ENCODE peak calls at places on chromosomes 13 and 19, in five cellular contexts. Q is small intestine, W is lung, A is neuronal stem cell, X is NT2/D1. I is an unnamed sample.

GRCh38 chr13:29523199-29523931 is 72.1 kb downstream of the SLC7A1 start:
- DNase-seq in Q (no peak), W (no peak), A (no peak), X (no peak), I (no peak)

GRCh38 chr13:75430618-75431209 is 51.3 kb downstream of the TBC1D4 start:
- DNase-seq in Q (no peak), W (no peak), A (no peak), X (no peak), I (no peak)

GRCh38 chr19:33235996-33236350 is 10.3 kb upstream of the SLC7A10 start:
- DNase-seq in Q (no peak), W (no peak), A (no peak), X (no peak), I (no peak)

GRCh38 chr19:53991224-53992113 is at the start of gene CACNG6:
- DNase-seq in Q (no peak), W (peak; percentile 33), A (peak; percentile 43), X (no peak), I (no peak)

GRCh38 chr13:111503905-111504695 is 183.7 kb downstream of the TEX29 start:
- DNase-seq in Q (no peak), W (no peak), A (no peak), X (no peak), I (no peak)

GRCh38 chr19:38213911-38214625 is 10.0 kb downstream of the DPF1 start:
- DNase-seq in Q (no peak), W (no peak), A (no peak), X (no peak), I (no peak)

GRCh38 chr13:105997436-105998232 is 537.8 kb downstream of the EFNB2 start:
- DNase-seq in Q (no peak), W (no peak), A (no peak), X (no peak), I (no peak)

GRCh38 chr19:5903054-5903501 is 512 bp downstream of the NDUFA11 start:
- DNase-seq in Q (no peak), W (peak; percentile 47), A (no peak), X (no peak), I (no peak)

GRCh38 chr13:32504263-32504662 is 34.3 kb downstream of the N4BP2L2 start:
- DNase-seq in Q (no peak), W (no peak), A (no peak), X (no peak), I (no peak)

GRCh38 chr13:33168326-33168960 is 117.1 kb downstream of the STARD13 start:
- DNase-seq in Q (no peak), W (no peak), A (no peak), X (no peak), I (no peak)

GRCh38 chr13:110263906-110264305 is 43.1 kb downstream of the COL4A1 start:
- DNase-seq in Q (peak; percentile 40), W (no peak), A (no peak), X (no peak), I (no peak)

GRCh38 chr13:37109080-37109678 is 3.7 kb upstream of the CSNK1A1L start:
- DNase-seq in Q (no peak), W (no peak), A (peak; percentile 18), X (no peak), I (no peak)

GRCh38 chr19:37855098-37855497 is 51.3 kb downstream of the WDR87 start:
- DNase-seq in Q (no peak), W (no peak), A (no peak), X (peak; percentile 55), I (no peak)

GRCh38 chr19:18737954-18738351 is 53.2 kb downstream of the COMP start:
- DNase-seq in Q (peak; percentile 72), W (no peak), A (no peak), X (no peak), I (no peak)

GRCh38 chr19:45445139-45445538 is 21.4 kb upstream of the ERCC1 start:
- DNase-seq in Q (no peak), W (no peak), A (no peak), X (no peak), I (no peak)

GRCh38 chr19:45446944-45447343 is 20.9 kb upstream of the FOSB start:
- DNase-seq in Q (no peak), W (no peak), A (no peak), X (no peak), I (no peak)

GRCh38 chr19:45448425-45448756 is 19.4 kb upstream of the FOSB start:
- DNase-seq in Q (no peak), W (no peak), A (no peak), X (no peak), I (no peak)

GRCh38 chr19:45444318-45445041 is 20.8 kb upstream of the ERCC1 start:
- DNase-seq in Q (peak; percentile 85), W (peak; percentile 92), A (peak; percentile 88), X (no peak), I (peak; percentile 76)

GRCh38 chr19:45446295-45446694 is 21.5 kb upstream of the FOSB start:
- DNase-seq in Q (peak; percentile 41), W (no peak), A (no peak), X (no peak), I (no peak)
- H3K4me1 ChIP-seq in Q (peaks cover 12% of the 10 kb centered on the region), W (peaks cover 6% of the 10 kb centered on the region), A (peaks cover 13% of the 10 kb centered on the region), X (peaks cover 9% of the 10 kb centered on the region), I (peaks cover 49% of the 10 kb centered on the region)

GRCh38 chr19:17525141-17525540 is 13.7 kb downstream of the PGLS start:
- DNase-seq in Q (no peak), W (no peak), A (no peak), X (no peak), I (no peak)

GRCh38 chr19:17529239-17530158 is 18.1 kb downstream of the PGLS start:
- DNase-seq in Q (no peak), W (no peak), A (no peak), X (no peak), I (no peak)

GRCh38 chr19:17526922-17527321 is 15.5 kb downstream of the PGLS start:
- DNase-seq in Q (no peak), W (no peak), A (no peak), X (no peak), I (no peak)

GRCh38 chr19:17528610-17529009 is 17.2 kb downstream of the PGLS start:
- DNase-seq in Q (no peak), W (no peak), A (no peak), X (no peak), I (no peak)

DNA sequence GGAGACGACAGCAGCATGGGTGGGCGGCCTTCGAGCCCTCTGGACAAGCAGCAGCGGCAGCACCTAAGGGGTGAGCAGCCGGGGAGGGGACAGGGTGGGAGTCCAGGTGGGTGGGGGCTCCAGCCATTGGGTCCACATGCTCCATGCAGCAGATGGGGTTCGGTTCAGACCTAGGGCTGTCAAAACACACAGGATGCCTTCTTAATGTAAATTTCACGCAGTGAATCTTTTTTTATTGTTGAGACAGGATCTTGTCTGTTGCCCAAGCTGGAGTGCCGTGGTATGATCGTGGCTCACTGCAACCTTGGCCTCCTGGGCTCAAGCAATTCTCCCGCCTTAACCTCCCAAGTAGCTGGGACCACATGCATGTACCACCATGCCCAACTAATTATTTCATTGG is 15.9 kb downstream of the PGLS start:
- DNase-seq in Q (no peak), W (no peak), A (no peak), X (no peak), I (no peak)
- H3K4me3 ChIP-seq in Q (no peak overlapping the region), W (no peak overlapping the region), A (no peak overlapping the region), X (no peak overlapping the region), I (no peak overlapping the region)

DNA sequence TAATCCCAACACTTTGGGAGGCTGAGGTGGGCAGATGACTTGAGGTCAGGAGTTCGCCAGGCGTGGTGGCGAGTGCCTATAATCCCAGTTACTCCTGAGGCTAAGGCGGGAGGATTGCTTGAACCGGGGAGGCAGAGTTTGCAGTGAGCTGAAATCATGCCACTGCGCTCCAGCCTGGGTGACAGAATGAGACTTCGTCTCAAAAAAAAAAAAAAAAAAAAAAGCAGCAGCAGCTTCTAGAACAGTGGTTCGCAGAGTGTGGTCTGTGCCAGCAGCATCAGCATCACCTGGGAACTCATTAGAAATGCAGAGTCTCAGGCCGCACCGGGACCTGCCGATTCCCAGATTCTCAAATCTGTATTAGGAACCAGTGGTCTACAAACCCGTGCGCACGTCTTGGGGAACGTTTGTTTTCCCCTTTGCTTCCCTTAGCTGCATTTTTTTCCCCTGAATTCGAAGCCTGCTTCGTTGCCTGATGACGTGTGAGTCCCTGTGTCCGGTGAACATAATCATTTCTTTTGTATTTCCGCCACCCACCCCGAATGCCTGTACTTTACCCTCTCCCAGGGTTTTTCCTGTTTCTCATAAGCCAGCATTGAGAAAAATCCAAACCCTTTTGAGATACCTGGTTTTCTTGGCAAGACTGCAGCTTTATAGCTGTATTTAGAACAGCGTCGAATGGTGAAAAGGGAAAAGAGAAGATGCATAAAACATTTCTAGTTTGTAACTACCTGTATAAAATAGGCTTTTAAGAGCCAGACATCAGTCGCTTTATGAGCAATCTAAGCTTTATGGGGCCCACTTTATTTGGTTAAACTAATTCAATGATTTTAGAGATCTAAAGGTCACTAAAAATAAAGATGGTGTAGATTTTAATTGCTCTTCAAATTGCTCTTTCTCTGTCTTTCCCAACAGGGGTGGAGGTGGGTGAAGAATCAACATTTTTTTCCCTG is 49.8 kb downstream of the BICRA start:
- DNase-seq in Q (peak; percentile 85), W (no peak), A (no peak), X (no peak), I (no peak)
- H3K4me1 ChIP-seq in Q (peaks cover 10% of the 10 kb centered on the region), W (peaks cover 6% of the 10 kb centered on the region), A (peaks cover 4% of the 10 kb centered on the region), X (no peaks in the 10 kb centered on the region), I (no peaks in the 10 kb centered on the region)

GRCh38 chr13:20387006-20387405 is 138.7 kb downstream of the CRYL1 start:
- DNase-seq in Q (no peak), W (no peak), A (no peak), X (no peak), I (no peak)

GRCh38 chr13:20388184-20388583 is 137.5 kb downstream of the CRYL1 start:
- DNase-seq in Q (no peak), W (no peak), A (no peak), X (no peak), I (no peak)

GRCh38 chr13:20389696-20390525 is 135.7 kb downstream of the CRYL1 start:
- DNase-seq in Q (no peak), W (no peak), A (no peak), X (no peak), I (no peak)

GRCh38 chr13:20390526-20391175 is 135.0 kb downstream of the CRYL1 start:
- DNase-seq in Q (no peak), W (no peak), A (no peak), X (no peak), I (no peak)

GRCh38 chr13:20387441-20387971 is 138.2 kb downstream of the CRYL1 start:
- DNase-seq in Q (no peak), W (no peak), A (no peak), X (no peak), I (no peak)
- H3K4me3 ChIP-seq in Q (no peak overlapping the region), W (no peak overlapping the region), A (no peak overlapping the region), X (no peak overlapping the region), I (no peak overlapping the region)

GRCh38 chr19:15998166-15998565 is 49.4 kb downstream of the OR10H4 start:
- DNase-seq in Q (no peak), W (no peak), A (no peak), X (no peak), I (no peak)
- H3K4me1 ChIP-seq in Q (no peaks in the 10 kb centered on the region), W (no peaks in the 10 kb centered on the region), A (no peaks in the 10 kb centered on the region), X (no peaks in the 10 kb centered on the region), I (no peaks in the 10 kb centered on the region)

GRCh38 chr13:41462427-41462826 is 5.1 kb downstream of the RGCC start:
- DNase-seq in Q (no peak), W (no peak), A (no peak), X (no peak), I (no peak)
- H3K4me3 ChIP-seq in Q (no peak overlapping the region), W (peak overlapping the region; percentile 21), A (no peak overlapping the region), X (no peak overlapping the region), I (peak overlapping the region; percentile 93)

GRCh38 chr13:25971499-25972145 is 80.2 kb downstream of the SHISA2 start:
- DNase-seq in Q (no peak), W (no peak), A (no peak), X (no peak), I (peak; percentile 11)
- H3K4me1 ChIP-seq in Q (no peaks in the 10 kb centered on the region), W (no peaks in the 10 kb centered on the region), A (peaks cover 36% of the 10 kb centered on the region), X (peaks cover 2% of the 10 kb centered on the region), I (peaks cover 6% of the 10 kb centered on the region)

GRCh38 chr13:114043421-114044053 is 69.7 kb upstream of the C13orf46 start:
- DNase-seq in Q (no peak), W (no peak), A (peak; percentile 29), X (no peak), I (no peak)
- H3K4me3 ChIP-seq in Q (no peak overlapping the region), W (no peak overlapping the region), A (no peak overlapping the region), X (no peak overlapping the region), I (no peak overlapping the region)

I was measured in effector memory CD4-positive, alpha-beta T cell.